ENCODE peak calls at places on chromosomes 7 and 10, in six cellular contexts. One of them, this sample, is unnamed.

GRCh38 chr7:36148422-36149065 is 4.5 kb upstream of the EEPD1 start:
- DNase-seq in breast epithelium: no peak
- DNase-seq in GM12864: no peak
- DNase-seq in stimulated activated CD8-positive, alpha-beta memory T cell treated with anti-CD3 and anti-CD28 coated beads, Interleukin-2, amount 100 ng/mL, for 48 hours: no peak
- DNase-seq in stimulated activated CD4-positive, alpha-beta T cell treated with anti-CD3 and anti-CD28 coated beads, TNF-alpha, amount 100 ng/mL, for 1 hour: no peak
- DNase-seq in NCI-H82: no peak
- DNase-seq in this sample: no peak

GRCh38 chr7:139452948-139453672 is 30.4 kb downstream of the KLRG2 start:
- DNase-seq in breast epithelium: no peak
- DNase-seq in GM12864: no peak
- DNase-seq in stimulated activated CD8-positive, alpha-beta memory T cell treated with anti-CD3 and anti-CD28 coated beads, Interleukin-2, amount 100 ng/mL, for 48 hours: no peak
- DNase-seq in stimulated activated CD4-positive, alpha-beta T cell treated with anti-CD3 and anti-CD28 coated beads, TNF-alpha, amount 100 ng/mL, for 1 hour: no peak
- DNase-seq in NCI-H82: no peak
- DNase-seq in this sample: peak

GRCh38 chr10:3330687-3331086 is 158.1 kb upstream of the PITRM1 start:
- DNase-seq in breast epithelium: no peak
- DNase-seq in GM12864: no peak
- DNase-seq in stimulated activated CD8-positive, alpha-beta memory T cell treated with anti-CD3 and anti-CD28 coated beads, Interleukin-2, amount 100 ng/mL, for 48 hours: no peak
- DNase-seq in stimulated activated CD4-positive, alpha-beta T cell treated with anti-CD3 and anti-CD28 coated beads, TNF-alpha, amount 100 ng/mL, for 1 hour: no peak
- DNase-seq in NCI-H82: no peak
- DNase-seq in this sample: no peak

GRCh38 chr7:31550432-31550831 is 36.5 kb downstream of the ITPRID1 start:
- DNase-seq in breast epithelium: no peak
- DNase-seq in GM12864: no peak
- DNase-seq in stimulated activated CD8-positive, alpha-beta memory T cell treated with anti-CD3 and anti-CD28 coated beads, Interleukin-2, amount 100 ng/mL, for 48 hours: no peak
- DNase-seq in stimulated activated CD4-positive, alpha-beta T cell treated with anti-CD3 and anti-CD28 coated beads, TNF-alpha, amount 100 ng/mL, for 1 hour: no peak
- DNase-seq in NCI-H82: no peak
- DNase-seq in this sample: peak

GRCh38 chr7:155298288-155298833 is 683 bp downstream of the INSIG1 start:
- DNase-seq in breast epithelium: no peak
- DNase-seq in GM12864: no peak
- DNase-seq in stimulated activated CD8-positive, alpha-beta memory T cell treated with anti-CD3 and anti-CD28 coated beads, Interleukin-2, amount 100 ng/mL, for 48 hours: no peak
- DNase-seq in stimulated activated CD4-positive, alpha-beta T cell treated with anti-CD3 and anti-CD28 coated beads, TNF-alpha, amount 100 ng/mL, for 1 hour: no peak
- DNase-seq in NCI-H82: peak
- DNase-seq in this sample: no peak

GRCh38 chr7:134831862-134832261 is 52.4 kb downstream of the CALD1 start:
- DNase-seq in breast epithelium: no peak
- DNase-seq in GM12864: no peak
- DNase-seq in stimulated activated CD8-positive, alpha-beta memory T cell treated with anti-CD3 and anti-CD28 coated beads, Interleukin-2, amount 100 ng/mL, for 48 hours: no peak
- DNase-seq in stimulated activated CD4-positive, alpha-beta T cell treated with anti-CD3 and anti-CD28 coated beads, TNF-alpha, amount 100 ng/mL, for 1 hour: no peak
- DNase-seq in NCI-H82: no peak
- DNase-seq in this sample: no peak

GRCh38 chr7:12089951-12090756 is 120.9 kb upstream of the TMEM106B start:
- DNase-seq in breast epithelium: no peak
- DNase-seq in GM12864: no peak
- DNase-seq in stimulated activated CD8-positive, alpha-beta memory T cell treated with anti-CD3 and anti-CD28 coated beads, Interleukin-2, amount 100 ng/mL, for 48 hours: no peak
- DNase-seq in stimulated activated CD4-positive, alpha-beta T cell treated with anti-CD3 and anti-CD28 coated beads, TNF-alpha, amount 100 ng/mL, for 1 hour: no peak
- DNase-seq in NCI-H82: no peak
- DNase-seq in this sample: no peak

GRCh38 chr10:28300027-28300426 is 2.8 kb downstream of the MPP7 start:
- DNase-seq in breast epithelium: no peak
- DNase-seq in GM12864: no peak
- DNase-seq in stimulated activated CD8-positive, alpha-beta memory T cell treated with anti-CD3 and anti-CD28 coated beads, Interleukin-2, amount 100 ng/mL, for 48 hours: no peak
- DNase-seq in stimulated activated CD4-positive, alpha-beta T cell treated with anti-CD3 and anti-CD28 coated beads, TNF-alpha, amount 100 ng/mL, for 1 hour: no peak
- DNase-seq in NCI-H82: no peak
- DNase-seq in this sample: no peak

GRCh38 chr10:126921974-126922525 is 16.8 kb downstream of the DOCK1 start:
- DNase-seq in breast epithelium: no peak
- DNase-seq in GM12864: no peak
- DNase-seq in stimulated activated CD8-positive, alpha-beta memory T cell treated with anti-CD3 and anti-CD28 coated beads, Interleukin-2, amount 100 ng/mL, for 48 hours: no peak
- DNase-seq in stimulated activated CD4-positive, alpha-beta T cell treated with anti-CD3 and anti-CD28 coated beads, TNF-alpha, amount 100 ng/mL, for 1 hour: no peak
- DNase-seq in NCI-H82: no peak
- DNase-seq in this sample: no peak